ENCODE peak calls at places on chromosomes 7 and 10, in four cellular contexts. M, F, K and Q are unnamed samples. For H3K36me3, the result is how much of the 10 kb centered on the place peaks cover.

GRCh38 chr10:69311309-69311708 is 33.0 kb downstream of the HK1 start:
- DNase-seq in F (no peak), K (no peak), M (no peak), Q (no peak)

GRCh38 chr10:635088-635861 is 54.2 kb downstream of the DIP2C start:
- DNase-seq in M (no peak), F (no peak), K (no peak), Q (no peak)

GRCh38 chr10:44032216-44032615 is 352.7 kb downstream of the CXCL12 start:
- DNase-seq in F (no peak), M (no peak), K (no peak), Q (no peak)

GRCh38 chr7:6443372-6443941 is 4.3 kb downstream of the DAGLB start:
- DNase-seq in F (no peak), M (no peak), K (peak), Q (no peak)

GRCh38 chr7:73894851-73895441 is 34.0 kb downstream of the TMEM270 start:
- DNase-seq in M (no peak), K (peak), F (no peak), Q (no peak)

GRCh38 chr7:124764847-124765400 is 668 bp downstream of the GPR37 start:
- DNase-seq in F (no peak), M (peak), K (no peak), Q (peak)

GRCh38 chr7:76069238-76069638 is 21.3 kb downstream of the MDH2 start:
- DNase-seq in F (no peak), M (no peak), K (peak), Q (no peak)

GRCh38 chr7:87628780-87629569 is 777 bp downstream of the RUNDC3B start:
- DNase-seq in K (no peak), F (peak), M (peak), Q (peak)

GRCh38 chr10:77006836-77007511 is 630.6 kb downstream of the KCNMA1 start:
- DNase-seq in F (no peak), K (no peak), M (no peak), Q (no peak)

GRCh38 chr10:77634939-77635338 is 2.7 kb downstream of the KCNMA1 start:
- DNase-seq in K (no peak), M (no peak), F (no peak), Q (no peak)

GRCh38 chr10:35890061-35890969 is 248.2 kb upstream of the FZD8 start:
- DNase-seq in K (no peak), M (no peak), F (no peak), Q (no peak)

GRCh38 chr10:97796651-97797050 is 24.9 kb upstream of the SFRP5 start:
- DNase-seq in K (no peak), F (no peak), M (no peak), Q (no peak)

GRCh38 chr7:153247926-153248325 is 488.4 kb downstream of the ACTR3B start:
- DNase-seq in F (no peak), K (no peak), M (no peak), Q (no peak)

GRCh38 chr7:131735151-131735550 is 178.7 kb upstream of the PODXL start:
- DNase-seq in M (no peak), F (no peak), K (no peak), Q (no peak)

GRCh38 chr7:28258240-28258639 is 77.6 kb upstream of the JAZF1 start:
- DNase-seq in F (no peak), M (no peak), K (no peak), Q (no peak)

GRCh38 chr7:157986051-157986450 is 601.6 kb downstream of the PTPRN2 start:
- DNase-seq in M (no peak), F (no peak), K (no peak), Q (no peak)

GRCh38 chr7:26085771-26086170 is 66.2 kb upstream of the NFE2L3 start:
- DNase-seq in M (no peak), K (no peak), F (no peak), Q (no peak)

GRCh38 chr10:19014034-19014433 is 34.6 kb upstream of the MALRD1 start:
- DNase-seq in F (no peak), M (no peak), K (peak), Q (no peak)

GRCh38 chr7:29297194-29297890 is 102.8 kb downstream of the CHN2 start:
- DNase-seq in K (no peak), F (no peak), M (no peak), Q (peak)

GRCh38 chr10:75106242-75106641 is 5.2 kb upstream of the SAMD8 start:
- DNase-seq in F (peak), K (no peak), M (no peak), Q (no peak)

GRCh38 chr7:114818501-114818900 is 103.4 kb upstream of the MDFIC start:
- DNase-seq in K (peak), F (no peak), M (no peak), Q (no peak)

GRCh38 chr7:35716038-35716803 is 21.3 kb upstream of the HERPUD2 start:
- DNase-seq in F (no peak), M (peak), K (peak), Q (no peak)

GRCh38 chr7:155431231-155431630 is 26.7 kb upstream of the EN2 start:
- DNase-seq in M (no peak), K (no peak), F (no peak), Q (no peak)

GRCh38 chr7:36040679-36041078 is 112.4 kb upstream of the EEPD1 start:
- DNase-seq in M (no peak), F (no peak), K (peak), Q (no peak)

GRCh38 chr7:139909379-139910050 is 80.5 kb downstream of the TBXAS1 start:
- DNase-seq in F (no peak), K (peak), M (no peak), Q (no peak)

GRCh38 chr7:1027285-1028043 is 16.9 kb upstream of the GPR146 start:
- DNase-seq in F (peak), K (peak), M (peak), Q (no peak)

GRCh38 chr7:24720283-24720682 is 37.0 kb downstream of the GSDME start:
- DNase-seq in M (no peak), K (no peak), F (no peak), Q (no peak)

GRCh38 chr7:102236102-102236501 is 50.6 kb upstream of the SH2B2 start:
- DNase-seq in K (no peak), M (no peak), F (no peak), Q (no peak)
- H3K36me3 ChIP-seq in K (under half), M (under half), F (under half), Q (under half)

GRCh38 chr10:50316169-50316568 is 64.9 kb upstream of the ASAH2 start:
- DNase-seq in M (no peak), F (no peak), K (no peak), Q (no peak)

GRCh38 chr10:50314169-50315071 is 63.1 kb upstream of the ASAH2 start:
- DNase-seq in M (no peak), F (no peak), K (no peak), Q (no peak)

GRCh38 chr10:50312464-50313437 is 61.4 kb upstream of the ASAH2 start:
- DNase-seq in F (no peak), M (no peak), K (peak), Q (no peak)

GRCh38 chr10:50309342-50309741 is 58.0 kb upstream of the ASAH2 start:
- DNase-seq in F (no peak), K (no peak), M (no peak), Q (no peak)

GRCh38 chr10:50310560-50311174 is 59.4 kb upstream of the ASAH2 start:
- DNase-seq in K (no peak), M (peak), F (no peak), Q (peak)
- TF ChIP-seq CTCF in K (peak), M (peak), F (peak), Q (peak)

GRCh38 chr7:95302976-95303375 is 21.4 kb downstream of the PON1 start:
- DNase-seq in K (no peak), F (no peak), M (no peak), Q (no peak)
- H3K4me3 ChIP-seq in K (no peak), F (no peak), M (no peak), Q (no peak)

GRCh38 chr10:124669824-124670654 is 74.1 kb downstream of the FAM53B start:
- DNase-seq in K (no peak), M (no peak), F (no peak), Q (no peak)

GRCh38 chr10:124669141-124669823 is 74.9 kb downstream of the FAM53B start:
- DNase-seq in M (no peak), F (no peak), K (no peak), Q (no peak)

GRCh38 chr10:124672181-124672638 is 72.0 kb downstream of the FAM53B start:
- DNase-seq in F (no peak), K (no peak), M (no peak), Q (no peak)

GRCh38 chr10:124670849-124671248 is 73.3 kb downstream of the FAM53B start:
- DNase-seq in M (no peak), K (no peak), F (no peak), Q (peak)

DNA sequence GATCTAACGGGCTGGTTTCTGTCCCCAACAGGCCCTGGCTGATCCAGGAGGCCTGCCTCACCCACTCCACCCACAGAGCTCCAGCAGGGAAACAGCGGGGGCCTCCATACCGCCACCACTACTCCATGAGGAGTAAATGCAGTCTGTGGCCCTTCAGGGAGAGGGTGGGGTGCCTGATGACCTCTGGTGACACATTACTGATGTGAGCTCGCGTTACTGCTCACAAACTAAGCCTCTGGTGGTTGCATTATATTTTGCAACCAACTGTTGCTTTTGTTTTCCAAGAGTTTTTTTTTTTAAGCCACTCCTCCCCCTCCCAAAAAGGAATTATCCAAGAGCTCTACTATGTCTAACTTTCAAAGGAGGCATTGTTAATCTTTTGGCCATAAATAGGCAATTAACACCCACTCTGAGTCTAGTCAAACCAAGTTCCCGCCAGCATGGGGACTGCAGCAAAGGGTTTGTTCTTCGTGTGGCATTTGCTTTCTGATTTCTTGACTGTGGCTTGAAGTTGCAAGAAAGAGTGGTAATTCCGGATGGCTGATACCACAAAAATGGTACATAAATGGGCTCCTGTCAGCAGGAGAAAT is 72.6 kb downstream of the FAM53B start:
- DNase-seq in K (no peak), F (no peak), M (no peak), Q (peak)
- H3K36me3 ChIP-seq in K (under half), F (under half), M (under half), Q (under half)

DNA sequence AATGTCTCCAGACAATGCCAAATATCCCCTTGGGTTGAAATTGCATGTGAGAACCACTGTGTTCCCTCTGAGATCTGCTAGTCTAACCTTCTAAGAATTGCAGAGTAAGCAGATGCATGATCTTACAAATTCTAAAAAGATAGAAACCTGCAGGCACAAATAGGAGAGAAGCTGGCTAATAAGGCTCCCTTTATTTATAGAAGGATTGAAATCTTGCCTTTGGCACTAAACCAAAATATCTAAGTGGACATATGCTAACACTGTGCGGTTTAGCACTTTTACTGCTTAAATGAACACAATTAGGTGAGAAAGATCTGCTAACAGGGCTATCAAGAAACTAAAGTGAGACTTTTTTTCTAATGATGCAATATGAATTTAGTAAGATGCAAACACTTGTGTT is 225.5 kb downstream of the DOCK4 start:
- DNase-seq in F (no peak), K (no peak), M (no peak), Q (no peak)
- TF ChIP-seq CTCF in F (no peak), K (no peak), M (no peak), Q (no peak)

GRCh38 chr7:118183586-118184391 is at the start of gene LSM8:
- DNase-seq in F (peak), M (peak), K (peak), Q (peak)
- H3K4me3 ChIP-seq in F (peak), M (peak), K (peak), Q (peak)

GRCh38 chr7:151065516-151065915 is 6.1 kb downstream of the SLC4A2 start:
- DNase-seq in K (no peak), M (no peak), F (no peak), Q (no peak)

GRCh38 chr7:151062399-151063211 is 3.2 kb downstream of the SLC4A2 start:
- DNase-seq in K (peak), F (no peak), M (peak), Q (peak)

GRCh38 chr7:151063212-151063561 is 3.8 kb downstream of the SLC4A2 start:
- DNase-seq in K (no peak), F (no peak), M (peak), Q (no peak)

GRCh38 chr7:151064993-151065392 is 5.6 kb downstream of the SLC4A2 start:
- DNase-seq in M (no peak), F (no peak), K (no peak), Q (no peak)

GRCh38 chr7:151064454-151064853 is 5.1 kb downstream of the SLC4A2 start:
- DNase-seq in K (no peak), M (no peak), F (no peak), Q (no peak)
- H3K36me3 ChIP-seq in K (under half), M (under half), F (under half), Q (half or more)